ENCODE peak calls at places on chromosomes 13 and 19, in ten cellular contexts. F is RWPE1; H is B cell; G is activated CD4-positive, alpha-beta T cell treated with anti-CD3 and anti-CD28 coated beads for 1 hour; B is lung; L is posterior vena cava; Y is dorsolateral prefrontal cortex; N is iris pigment epithelial cell; Z is GM04504; P is pulmonary artery endothelial cell. A is an unnamed sample.

GRCh38 chr13:113770441-113770840 is 11.4 kb downstream of the TMEM255B start:
- DNase-seq in F (no peak), H (no peak), G (no peak), B (no peak), L (peak; percentile 38), Y (no peak), N (no peak), Z (no peak), P (no peak), A (no peak)

GRCh38 chr13:91960947-91961346 is 562.5 kb downstream of the GPC5 start:
- DNase-seq in F (no peak), H (no peak), G (no peak), B (no peak), L (no peak), Y (no peak), N (no peak), Z (no peak), P (no peak), A (no peak)

GRCh38 chr13:59915252-59915651 is 248.5 kb downstream of the DIAPH3 start:
- DNase-seq in F (no peak), H (no peak), G (no peak), B (no peak), L (no peak), Y (no peak), N (no peak), Z (no peak), P (no peak), A (no peak)

GRCh38 chr19:46718157-46718933 is 1.4 kb upstream of the PRKD2 start:
- DNase-seq in F (peak; percentile 66), H (peak; percentile 75), G (peak; percentile 36), B (no peak), L (no peak), Y (no peak), N (peak; percentile 54), Z (no peak), P (no peak), A (no peak)

GRCh38 chr19:2446390-2446789 is 10.4 kb downstream of the LMNB2 start:
- DNase-seq in F (no peak), H (peak; percentile 77), G (no peak), B (no peak), L (no peak), Y (no peak), N (no peak), Z (no peak), P (no peak), A (no peak)

GRCh38 chr13:34708914-34709313 is 233.2 kb upstream of the NBEA start:
- DNase-seq in F (no peak), H (no peak), G (no peak), B (no peak), L (no peak), Y (no peak), N (no peak), Z (no peak), P (no peak), A (no peak)

GRCh38 chr13:39196957-39197644 is 158.8 kb downstream of the NHLRC3 start:
- DNase-seq in F (no peak), H (no peak), G (no peak), B (no peak), L (no peak), Y (no peak), N (peak; percentile 1), Z (no peak), P (no peak), A (no peak)

GRCh38 chr13:114053026-114053425 is 79.2 kb upstream of the C13orf46 start:
- DNase-seq in F (no peak), H (no peak), G (no peak), B (no peak), L (no peak), Y (no peak), N (peak; percentile 82), Z (no peak), P (no peak), A (no peak)

GRCh38 chr13:78709028-78709427 is 50.1 kb upstream of the OBI1 start:
- DNase-seq in F (no peak), H (no peak), G (no peak), B (no peak), L (no peak), Y (no peak), N (peak; percentile 20), Z (no peak), P (no peak), A (no peak)

GRCh38 chr13:47289578-47289977 is 392.7 kb upstream of the HTR2A start:
- DNase-seq in F (peak; percentile 34), H (no peak), G (no peak), B (no peak), L (no peak), Y (no peak), N (no peak), Z (no peak), P (no peak), A (no peak)

GRCh38 chr13:85230754-85231153 is 568.5 kb downstream of the SLITRK6 start:
- DNase-seq in F (no peak), H (no peak), G (no peak), B (no peak), L (no peak), Y (no peak), N (peak; percentile 34), Z (no peak), P (no peak), A (no peak)

GRCh38 chr19:13987101-13987890 is 18.8 kb downstream of the RFX1 start:
- DNase-seq in F (no peak), H (peak; percentile 25), G (no peak), B (peak; percentile 67), L (no peak), Y (no peak), N (no peak), Z (no peak), P (no peak), A (no peak)

GRCh38 chr13:87331178-87331577 is 340.0 kb upstream of the SLITRK5 start:
- DNase-seq in F (peak; percentile 62), H (no peak), G (no peak), B (no peak), L (no peak), Y (no peak), N (peak; percentile 5), Z (no peak), P (no peak), A (no peak)

GRCh38 chr13:50153888-50154287 is 138.6 kb downstream of the KCNRG start:
- DNase-seq in F (no peak), H (no peak), G (no peak), B (no peak), L (no peak), Y (no peak), N (no peak), Z (no peak), P (no peak), A (no peak)

GRCh38 chr19:30857388-30857787 is 485.2 kb downstream of the ZNF536 start:
- DNase-seq in F (no peak), H (no peak), G (no peak), B (no peak), L (no peak), Y (no peak), N (no peak), Z (no peak), P (no peak), A (no peak)

GRCh38 chr13:21674271-21675009 is 3.6 kb downstream of the FGF9 start:
- DNase-seq in F (no peak), H (peak; percentile 70), G (no peak), B (no peak), L (no peak), Y (peak; percentile 42), N (no peak), Z (no peak), P (no peak), A (no peak)

GRCh38 chr19:14333101-14333871 is 48.0 kb upstream of the ADGRE5 start:
- DNase-seq in F (peak; percentile 48), H (peak; percentile 58), G (no peak), B (no peak), L (peak; percentile 81), Y (no peak), N (peak; percentile 46), Z (peak; percentile 10), P (no peak), A (no peak)

GRCh38 chr13:82747948-82748347 is 1134.3 kb downstream of the SLITRK1 start:
- DNase-seq in F (no peak), H (no peak), G (no peak), B (no peak), L (no peak), Y (no peak), N (peak; percentile 61), Z (no peak), P (no peak), A (no peak)

GRCh38 chr19:13463296-13463695 is 43.0 kb downstream of the CACNA1A start:
- DNase-seq in F (peak; percentile 58), H (no peak), G (no peak), B (no peak), L (no peak), Y (no peak), N (peak; percentile 4), Z (no peak), P (no peak), A (no peak)

GRCh38 chr13:40665754-40666057 is 735 bp downstream of the FOXO1 start:
- DNase-seq in F (peak; percentile 32), H (peak; percentile 80), G (no peak), B (no peak), L (no peak), Y (no peak), N (no peak), Z (no peak), P (no peak), A (no peak)

GRCh38 chr13:74215420-74215819 is 81.2 kb upstream of the KLF12 start:
- DNase-seq in F (no peak), H (no peak), G (no peak), B (no peak), L (no peak), Y (no peak), N (no peak), Z (no peak), P (no peak), A (no peak)

GRCh38 chr19:29532956-29533355 is 7.2 kb downstream of the VSTM2B start:
- DNase-seq in F (no peak), H (no peak), G (no peak), B (no peak), L (peak; percentile 48), Y (no peak), N (no peak), Z (no peak), P (no peak), A (no peak)

GRCh38 chr13:114164027-114164426 is 15.0 kb upstream of the CFAP97D2 start:
- DNase-seq in F (no peak), H (peak; percentile 14), G (no peak), B (no peak), L (no peak), Y (no peak), N (no peak), Z (no peak), P (no peak), A (no peak)

GRCh38 chr13:41562083-41562482 is 104.7 kb downstream of the RGCC start:
- DNase-seq in F (peak; percentile 15), H (no peak), G (no peak), B (no peak), L (peak; percentile 90), Y (peak; percentile 88), N (peak; percentile 95), Z (no peak), P (no peak), A (peak; percentile 84)

GRCh38 chr19:16594131-16594586 is 21.9 kb upstream of the SLC35E1 start:
- DNase-seq in F (no peak), H (peak; percentile 73), G (no peak), B (no peak), L (no peak), Y (no peak), N (no peak), Z (no peak), P (no peak), A (no peak)

GRCh38 chr19:13040232-13040915 is 45.1 kb downstream of the NFIX start:
- DNase-seq in F (no peak), H (no peak), G (no peak), B (no peak), L (no peak), Y (no peak), N (no peak), Z (no peak), P (no peak), A (no peak)

GRCh38 chr13:32901994-32902780 is 114.0 kb upstream of the KL start:
- DNase-seq in F (no peak), H (no peak), G (no peak), B (no peak), L (no peak), Y (no peak), N (peak; percentile 34), Z (no peak), P (no peak), A (no peak)

GRCh38 chr13:37531054-37531453 is 67.5 kb downstream of the POSTN start:
- DNase-seq in F (no peak), H (no peak), G (no peak), B (no peak), L (no peak), Y (no peak), N (peak; percentile 96), Z (no peak), P (no peak), A (peak; percentile 92)